ENCODE peak calls at places on chromosomes 3 and 15, in seven cellular contexts. Q is prostate gland, V is BE2C, D is cardiac fibroblast, C is kidney, X is heart right ventricle, L is adrenal gland. J is an unnamed sample.

GRCh38 chr3:10010546-10011465 is 15.4 kb upstream of the FANCD2 start:
- DNase-seq in C (peak), D (peak), V (peak), L (peak), Q (peak), X (peak), J (peak)

GRCh38 chr3:139288266-139288821 is 55.5 kb upstream of the MRPS22 start:
- DNase-seq in D (no peak), L (peak), X (peak), Q (no peak), C (no peak), V (no peak), J (peak)

GRCh38 chr3:10792208-10792607 is 23.8 kb upstream of the SLC6A11 start:
- DNase-seq in D (no peak), X (no peak), C (no peak), V (no peak), L (no peak), Q (no peak), J (no peak)

GRCh38 chr15:35440265-35440664 is 105.7 kb downstream of the DPH6 start:
- DNase-seq in V (no peak), Q (no peak), X (no peak), C (no peak), D (no peak), L (no peak), J (no peak)

GRCh38 chr15:22958487-22959280 is 21.5 kb downstream of the CYFIP1 start:
- DNase-seq in C (no peak), X (no peak), D (no peak), L (no peak), Q (no peak), V (no peak), J (no peak)

GRCh38 chr15:71656425-71656824 is 153.9 kb upstream of the NR2E3 start:
- DNase-seq in V (no peak), D (no peak), X (no peak), C (no peak), Q (no peak), L (no peak), J (no peak)

GRCh38 chr3:31550452-31551251 is 17.9 kb downstream of the STT3B start:
- DNase-seq in X (no peak), D (peak), Q (no peak), C (no peak), V (no peak), L (no peak), J (no peak)

GRCh38 chr3:128559486-128560225 is 66.7 kb upstream of the GATA2 start:
- DNase-seq in Q (no peak), V (no peak), X (no peak), C (no peak), L (no peak), D (no peak), J (no peak)

GRCh38 chr15:98745179-98745578 is 96.8 kb downstream of the IGF1R start:
- DNase-seq in C (no peak), L (no peak), D (no peak), V (no peak), Q (no peak), X (no peak), J (no peak)

GRCh38 chr3:187746059-187746453 is 788 bp upstream of the BCL6 start:
- DNase-seq in D (peak), Q (no peak), C (no peak), L (no peak), X (no peak), V (no peak), J (no peak)
- H3K4me3 ChIP-seq in D (peak), Q (peak), C (peak), L (no peak), X (peak), V (peak), J (peak)

GRCh38 chr15:85795669-85796305 is 1.1 kb upstream of the KLHL25 start:
- DNase-seq in L (no peak), Q (no peak), C (peak), X (no peak), V (no peak), D (no peak), J (no peak)
- H3K4me3 ChIP-seq in L (no peak), Q (no peak), C (peak), X (no peak), V (peak), D (no peak), J (no peak)

GRCh38 chr3:46576899-46577298 is 10.8 kb upstream of the LRRC2 start:
- DNase-seq in C (peak), V (no peak), L (no peak), D (no peak), X (no peak), Q (no peak), J (no peak)
- H3K4me3 ChIP-seq in C (no peak), V (no peak), L (no peak), D (no peak), X (no peak), Q (no peak), J (peak)

GRCh38 chr3:151329368-151329767 is at the start of gene P2RY13:
- DNase-seq in Q (no peak), C (no peak), X (no peak), L (no peak), D (no peak), V (no peak), J (no peak)
- H3K4me3 ChIP-seq in Q (no peak), C (no peak), X (no peak), L (no peak), D (no peak), V (no peak), J (no peak)

DNA sequence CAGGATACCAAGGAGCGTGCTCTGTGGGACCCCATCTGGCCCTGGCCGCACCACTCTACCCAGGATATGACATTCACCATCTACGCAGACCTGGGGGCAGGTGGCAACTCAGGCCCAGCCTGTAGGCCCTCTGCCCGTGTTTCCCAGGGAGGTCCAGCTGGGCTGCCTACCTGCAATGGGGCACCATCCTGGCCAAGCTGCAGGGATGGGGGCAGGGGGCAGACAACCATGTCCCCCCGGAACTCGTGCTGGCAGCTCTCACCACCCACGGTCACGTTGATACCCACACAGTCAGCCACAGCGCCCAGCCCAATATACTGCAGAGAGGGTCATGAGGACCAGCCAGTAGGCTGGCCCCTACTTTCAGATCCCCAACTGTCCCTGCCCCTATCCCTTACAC is 7.9 kb downstream of the MST1R start:
- DNase-seq in C (no peak), L (no peak), X (no peak), D (no peak), V (no peak), Q (no peak), J (no peak)
- H3K4me3 ChIP-seq in C (no peak), L (no peak), X (no peak), D (no peak), V (no peak), Q (no peak), J (no peak)

GRCh38 chr3:33839283-33839682 is 40.9 kb downstream of the PDCD6IP start:
- DNase-seq in V (no peak), L (no peak), D (no peak), X (no peak), Q (no peak), C (no peak), J (no peak)
- H3K4me3 ChIP-seq in V (no peak), L (no peak), D (no peak), X (no peak), Q (no peak), C (no peak), J (no peak)

DNA sequence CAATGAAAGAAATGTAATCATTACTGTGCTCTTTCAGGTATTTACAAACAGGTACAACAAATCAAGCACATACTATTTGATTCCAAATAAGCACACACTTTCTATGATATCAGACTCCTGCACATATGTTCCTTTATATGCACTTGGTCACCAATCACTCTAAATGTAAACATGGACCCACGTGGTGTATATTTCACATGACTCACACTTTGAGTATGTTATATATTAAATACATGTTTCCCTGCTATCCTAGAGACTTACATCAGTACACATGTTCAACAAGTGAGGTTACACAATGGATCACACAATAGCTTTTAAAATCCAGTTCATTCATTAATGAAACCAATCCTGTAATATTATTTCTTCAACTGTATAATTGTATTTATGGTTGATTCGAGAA is 683.5 kb downstream of the NR2F2 start:
- DNase-seq in L (no peak), C (no peak), X (no peak), V (no peak), Q (no peak), D (no peak), J (no peak)
- H3K4me3 ChIP-seq in L (no peak), C (no peak), X (no peak), V (no peak), Q (no peak), D (no peak), J (no peak)

DNA sequence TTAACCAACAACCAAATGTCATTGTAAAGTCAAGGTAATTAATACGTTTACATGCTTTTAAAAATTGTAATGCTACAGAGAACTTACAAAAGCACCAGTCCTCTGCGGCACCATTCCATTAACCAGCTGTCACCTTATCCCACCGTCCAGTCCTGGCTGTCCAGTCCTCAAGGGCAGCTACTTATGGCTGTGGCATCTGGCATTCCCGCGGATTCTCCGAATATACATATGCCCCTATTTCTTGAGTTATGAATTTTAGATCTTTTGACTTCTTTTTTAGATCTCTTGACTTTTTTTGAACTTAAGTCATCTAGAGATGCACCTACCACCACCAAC is 382 bp upstream of the POMGNT2 start:
- DNase-seq in D (no peak), L (no peak), Q (no peak), V (no peak), X (no peak), C (no peak), J (no peak)
- H3K4me3 ChIP-seq in D (no peak), L (no peak), Q (peak), V (peak), X (peak), C (peak), J (peak)

J was measured in uterus.